ENCODE peak calls at places on chromosomes 6 and 20, in six cellular contexts. R, L, A, D, X and Z are unnamed samples.
A peak's percentile ranks its signal among the peaks of the same experiment; 100 is the strongest.

GRCh38 chr20:53774487-53775203 is 181.0 kb upstream of the ZNF217 start:
- DNase-seq in R (no peak), L (peak; percentile 92), A (no peak), D (no peak), X (no peak), Z (no peak)

GRCh38 chr6:98833101-98834059 is 994 bp upstream of the POU3F2 start:
- DNase-seq in R (peak; percentile 67), L (no peak), A (peak; percentile 65), D (peak; percentile 80), X (peak; percentile 71), Z (peak; percentile 83)

GRCh38 chr6:56087421-56087820 is 160.0 kb downstream of the COL21A1 start:
- DNase-seq in R (no peak), L (no peak), A (peak; percentile 44), D (peak; percentile 70), X (no peak), Z (no peak)

GRCh38 chr20:40532103-40532502 is 156.9 kb downstream of the MAFB start:
- DNase-seq in R (no peak), L (no peak), A (peak; percentile 52), D (peak; percentile 35), X (peak; percentile 12), Z (no peak)

GRCh38 chr6:57224769-57225515 is 2.8 kb upstream of the RAB23 start:
- DNase-seq in R (no peak), L (peak; percentile 73), A (peak; percentile 18), D (no peak), X (no peak), Z (no peak)

GRCh38 chr20:39800548-39800947 is 838.4 kb downstream of the DHX35 start:
- DNase-seq in R (peak; percentile 73), L (peak; percentile 78), A (no peak), D (no peak), X (no peak), Z (no peak)

GRCh38 chr6:49949062-49949461 is 14.9 kb downstream of the DEFB114 start:
- DNase-seq in R (no peak), L (no peak), A (no peak), D (no peak), X (no peak), Z (no peak)

GRCh38 chr6:35048031-35048613 is 93.0 kb downstream of the TCP11 start:
- DNase-seq in R (no peak), L (no peak), A (peak; percentile 37), D (no peak), X (peak; percentile 79), Z (no peak)

GRCh38 chr20:61417221-61417941 is 165.3 kb downstream of the CDH4 start:
- DNase-seq in R (no peak), L (no peak), A (no peak), D (no peak), X (no peak), Z (no peak)

GRCh38 chr6:151448623-151449022 is 3.3 kb downstream of the RMND1 start:
- DNase-seq in R (no peak), L (no peak), A (no peak), D (peak; percentile 14), X (no peak), Z (no peak)

GRCh38 chr6:166579234-166579575 is 7.3 kb downstream of the RAMACL start:
- DNase-seq in R (no peak), L (no peak), A (no peak), D (peak; percentile 37), X (no peak), Z (peak; percentile 37)

GRCh38 chr6:135251964-135252429 is 70.9 kb downstream of the MYB start:
- DNase-seq in R (no peak), L (peak; percentile 45), A (peak; percentile 48), D (no peak), X (no peak), Z (peak; percentile 78)